ENCODE peak calls at places on chromosome 15, in four cellular contexts. N is lower lobe of right lung, J is psoas muscle, Z is GM20000. B is an unnamed sample.

GRCh38 chr15:34039506-34040123 is 611 bp upstream of the AVEN start:
- DNase-seq in Z (peak; percentile 60), J (no peak), N (no peak), B (peak; percentile 48)

GRCh38 chr15:99475754-99476412 is 89.9 kb upstream of the MEF2A start:
- DNase-seq in N (no peak), J (no peak), Z (no peak), B (no peak)

GRCh38 chr15:47750740-47751262 is 33.5 kb downstream of the SEMA6D start:
- DNase-seq in J (no peak), N (no peak), Z (no peak), B (no peak)

GRCh38 chr15:85044251-85044853 is 62.7 kb downstream of the PDE8A start:
- DNase-seq in N (no peak), J (peak; percentile 31), Z (peak; percentile 45), B (no peak)

GRCh38 chr15:101315736-101316135 is 20.7 kb upstream of the SNRPA1 start:
- DNase-seq in J (no peak), N (no peak), Z (no peak), B (no peak)

GRCh38 chr15:67992834-67993233 is 61.3 kb upstream of the PIAS1 start:
- DNase-seq in Z (no peak), N (no peak), J (no peak), B (no peak)

GRCh38 chr15:51155016-51155580 is 60.4 kb upstream of the TNFAIP8L3 start:
- DNase-seq in J (no peak), N (no peak), Z (no peak), B (no peak)

GRCh38 chr15:75112278-75112847 is 89.0 kb downstream of the PPCDC start:
- DNase-seq in Z (no peak), N (no peak), J (no peak), B (peak; percentile 8)

GRCh38 chr15:52183562-52184173 is 7.5 kb downstream of the GNB5 start:
- DNase-seq in Z (peak; percentile 36), N (no peak), J (no peak), B (no peak)

GRCh38 chr15:33292718-33293307 is 18.0 kb upstream of the RYR3 start:
- DNase-seq in N (no peak), J (peak; percentile 24), Z (no peak), B (peak; percentile 53)

GRCh38 chr15:76431936-76432335 is 95.4 kb downstream of the ISL2 start:
- DNase-seq in Z (no peak), N (no peak), J (no peak), B (no peak)

GRCh38 chr15:34437687-34438086 is at the start of gene GOLGA8A:
- DNase-seq in Z (peak; percentile 83), N (peak; percentile 77), J (peak; percentile 66), B (peak; percentile 80)

GRCh38 chr15:29143293-29143692 is 126.3 kb downstream of the NSMCE3 start:
- DNase-seq in N (no peak), Z (no peak), J (no peak), B (no peak)

GRCh38 chr15:40160021-40160420 is 848 bp upstream of the BUB1B start:
- DNase-seq in N (no peak), Z (no peak), J (no peak), B (no peak)

GRCh38 chr15:92899910-92900711 is at the start of gene CHD2:
- DNase-seq in N (peak; percentile 72), J (peak; percentile 50), Z (peak; percentile 83), B (peak; percentile 77)

GRCh38 chr15:86183765-86184491 is 104.3 kb downstream of the AGBL1 start:
- DNase-seq in J (peak; percentile 49), Z (no peak), N (no peak), B (no peak)

GRCh38 chr15:48671381-48672022 is 26.0 kb upstream of the FBN1 start:
- DNase-seq in J (peak; percentile 68), N (no peak), Z (no peak), B (no peak)

GRCh38 chr15:52326758-52327157 is 31.2 kb upstream of the MYO5C start:
- DNase-seq in J (no peak), Z (no peak), N (no peak), B (no peak)

GRCh38 chr15:60583946-60584345 is 105.0 kb upstream of the ICE2 start:
- DNase-seq in N (no peak), Z (no peak), J (no peak), B (no peak)

GRCh38 chr15:75943713-75944215 is 40.1 kb downstream of the FBXO22 start:
- DNase-seq in J (no peak), N (no peak), Z (no peak), B (no peak)

DNA sequence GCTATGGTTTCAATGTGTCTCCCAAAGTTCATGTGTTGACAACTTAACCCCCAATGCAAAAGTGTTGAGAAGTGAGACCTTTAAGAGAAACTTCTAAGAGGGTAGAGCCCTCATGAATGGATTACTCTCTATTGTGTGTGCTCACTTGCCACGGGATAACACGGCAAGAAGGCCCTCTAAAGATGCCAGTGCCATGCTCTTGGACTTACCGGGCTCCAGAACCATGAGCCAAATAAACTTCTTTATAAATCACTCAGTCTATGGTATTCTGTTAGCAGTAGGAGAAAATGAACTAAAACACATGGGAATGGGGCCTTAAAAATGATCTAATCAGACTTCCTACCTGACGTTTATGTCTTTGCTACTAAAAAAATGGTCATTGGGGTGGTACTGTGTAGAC is 2.6 kb upstream of the TCF12 start:
- DNase-seq in N (no peak), J (no peak), Z (no peak), B (no peak)
- TF ChIP-seq CTCF in N (no peak), J (no peak), Z (no peak), B (no peak)

DNA sequence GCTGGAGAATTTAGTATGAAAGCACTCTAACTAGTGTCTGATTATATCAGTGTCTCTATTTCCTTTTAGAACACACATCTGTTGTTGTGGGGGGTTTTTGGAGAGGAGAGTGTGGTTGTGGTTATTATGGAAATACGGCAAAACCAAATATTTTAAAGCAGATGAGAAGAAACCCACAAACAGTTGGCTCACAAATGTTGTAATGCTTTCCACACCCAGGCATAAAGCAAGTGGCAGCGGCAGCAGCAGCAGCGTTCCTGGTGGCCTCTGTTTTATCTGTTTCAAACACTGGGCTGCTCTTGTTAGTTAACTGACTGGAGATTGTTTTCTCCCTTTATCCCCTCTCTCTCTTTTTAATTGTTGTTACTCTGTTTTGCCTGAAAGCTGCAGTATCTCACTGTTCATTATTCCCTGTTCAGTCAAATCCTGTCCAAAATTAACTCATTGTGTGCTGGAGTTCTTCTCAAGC is 1045.5 kb upstream of the NR2F2 start:
- DNase-seq in J (no peak), Z (no peak), N (no peak), B (no peak)
- TF ChIP-seq CTCF in J (no peak), Z (no peak), N (no peak), B (no peak)

DNA sequence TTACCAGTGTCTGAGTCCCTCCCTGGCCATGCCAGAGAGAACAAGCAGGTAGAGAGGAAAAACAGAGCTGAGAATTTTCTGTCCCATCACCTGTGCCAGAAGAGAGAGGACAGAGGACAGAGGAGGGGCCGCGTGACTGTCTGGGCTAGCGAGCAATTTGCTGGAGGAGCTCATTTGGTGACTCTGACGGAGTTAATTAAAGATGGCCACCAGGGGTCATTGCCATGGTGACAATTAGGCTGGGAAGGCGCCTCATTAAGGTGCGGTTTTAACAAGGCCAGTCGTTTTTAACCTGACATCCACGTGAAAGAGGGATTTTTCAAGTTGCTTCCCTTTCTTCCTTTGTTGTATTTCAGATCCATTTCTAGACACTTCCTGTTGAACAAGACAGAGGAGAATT is 72.4 kb downstream of the RHCG start:
- DNase-seq in Z (no peak), N (no peak), J (no peak), B (no peak)
- TF ChIP-seq CTCF in Z (no peak), N (no peak), J (no peak), B (no peak)

GRCh38 chr15:63891763-63892123 is 58.0 kb upstream of the HERC1 start:
- DNase-seq in N (peak; percentile 20), Z (no peak), J (no peak), B (no peak)
- TF ChIP-seq CTCF in N (no peak), Z (no peak), J (no peak), B (no peak)

GRCh38 chr15:57503051-57503702 is 88.5 kb upstream of the MYZAP start:
- DNase-seq in N (no peak), Z (no peak), J (no peak), B (no peak)
- TF ChIP-seq CTCF in N (no peak), Z (no peak), J (no peak), B (no peak)

GRCh38 chr15:82748315-82748714 is 38.6 kb upstream of the AP3B2 start:
- DNase-seq in Z (no peak), N (no peak), J (no peak), B (no peak)

GRCh38 chr15:82749951-82750830 is 40.5 kb upstream of the AP3B2 start:
- DNase-seq in N (peak; percentile 93), Z (peak; percentile 84), J (peak; percentile 92), B (peak; percentile 89)

DNA sequence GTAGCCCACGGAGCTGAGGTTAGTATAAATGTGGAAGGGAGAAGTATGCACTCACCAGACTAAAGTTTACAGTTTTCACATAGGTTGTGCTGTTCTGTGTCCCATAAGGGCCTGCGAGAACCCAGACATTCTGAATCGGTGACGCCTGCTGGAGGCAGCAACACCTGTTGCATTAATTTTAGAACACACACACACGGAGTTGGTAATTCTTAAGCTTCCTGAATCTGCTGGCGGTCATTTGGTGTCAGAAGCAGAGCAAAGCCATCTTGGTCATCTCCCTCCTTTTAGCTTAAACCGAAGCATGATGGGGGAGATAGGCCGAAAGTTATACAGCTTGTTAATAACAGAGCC is 41.1 kb upstream of the AP3B2 start:
- DNase-seq in Z (peak; percentile 28), N (no peak), J (peak; percentile 22), B (peak; percentile 32)
- TF ChIP-seq CTCF in Z (no peak), N (no peak), J (no peak), B (no peak)

GRCh38 chr15:22978691-22979068 is 1.5 kb downstream of the CYFIP1 start:
- DNase-seq in J (no peak), Z (no peak), N (no peak), B (no peak)

GRCh38 chr15:22980189-22981136 is at the start of gene CYFIP1:
- DNase-seq in N (peak; percentile 90), J (peak; percentile 88), Z (peak; percentile 93), B (peak; percentile 88)

GRCh38 chr15:22979699-22980188 is 424 bp downstream of the CYFIP1 start:
- DNase-seq in N (no peak), J (peak; percentile 41), Z (peak; percentile 62), B (peak; percentile 55)

GRCh38 chr15:22981336-22981840 is 1.2 kb upstream of the CYFIP1 start:
- DNase-seq in J (no peak), N (no peak), Z (no peak), B (no peak)

GRCh38 chr15:22979069-22979698 is 984 bp downstream of the CYFIP1 start:
- DNase-seq in N (peak; percentile 77), Z (peak; percentile 79), J (peak; percentile 60), B (peak; percentile 68)
- TF ChIP-seq CTCF in N (no peak), Z (no peak), J (no peak), B (no peak)